ENCODE peak calls at places on chromosomes 5 and 9, in ten cellular contexts. J, L, U, F, E, V, G, Q, D and X are unnamed samples.

GRCh38 chr5:169717298-169717697 is 80.2 kb downstream of the DOCK2 start:
- DNase-seq in J (no peak), L (peak; percentile 9), U (no peak), F (no peak), E (no peak), V (peak; percentile 67), G (no peak), Q (no peak), D (no peak), X (peak; percentile 73)

GRCh38 chr5:171162602-171163001 is 146.4 kb upstream of the TLX3 start:
- DNase-seq in J (peak; percentile 26), L (peak; percentile 3), U (no peak), F (no peak), E (no peak), V (peak; percentile 50), G (no peak), Q (peak; percentile 14), D (no peak), X (no peak)

GRCh38 chr9:128025756-128026155 is 41.4 kb downstream of the NAIF1 start:
- DNase-seq in J (no peak), L (no peak), U (no peak), F (no peak), E (no peak), V (no peak), G (no peak), Q (no peak), D (no peak), X (no peak)

GRCh38 chr9:109035684-109036423 is 22.6 kb upstream of the CTNNAL1 start:
- DNase-seq in J (no peak), L (peak; percentile 69), U (no peak), F (no peak), E (no peak), V (peak; percentile 90), G (peak; percentile 68), Q (no peak), D (no peak), X (peak; percentile 83)

GRCh38 chr9:92328225-92328624 is 2.5 kb downstream of the CENPP start:
- DNase-seq in J (peak; percentile 30), L (peak; percentile 17), U (no peak), F (no peak), E (no peak), V (peak; percentile 48), G (no peak), Q (no peak), D (peak; percentile 20), X (no peak)

GRCh38 chr5:69188811-69189161 is 597 bp upstream of the CENPH start:
- DNase-seq in J (no peak), L (no peak), U (no peak), F (no peak), E (no peak), V (no peak), G (no peak), Q (no peak), D (peak; percentile 10), X (no peak)

GRCh38 chr9:70574222-70574837 is 159.9 kb upstream of the KLF9 start:
- DNase-seq in J (no peak), L (no peak), U (peak; percentile 85), F (peak; percentile 52), E (no peak), V (peak; percentile 39), G (peak; percentile 82), Q (no peak), D (no peak), X (no peak)

GRCh38 chr9:126702501-126703329 is 89.0 kb downstream of the LMX1B start:
- DNase-seq in J (no peak), L (no peak), U (peak; percentile 78), F (no peak), E (no peak), V (no peak), G (no peak), Q (peak; percentile 30), D (peak; percentile 66), X (no peak)

GRCh38 chr5:34524123-34524522 is 132.0 kb upstream of the RAI14 start:
- DNase-seq in J (peak; percentile 18), L (peak; percentile 40), U (no peak), F (no peak), E (no peak), V (peak; percentile 84), G (no peak), Q (no peak), D (no peak), X (peak; percentile 92)

GRCh38 chr5:14268738-14269137 is 125.6 kb downstream of the TRIO start:
- DNase-seq in J (no peak), L (no peak), U (no peak), F (no peak), E (no peak), V (no peak), G (no peak), Q (no peak), D (no peak), X (no peak)

GRCh38 chr9:120532475-120532874 is 47.5 kb downstream of the CDK5RAP2 start:
- DNase-seq in J (no peak), L (peak; percentile 88), U (no peak), F (peak; percentile 52), E (no peak), V (peak; percentile 55), G (no peak), Q (no peak), D (no peak), X (peak; percentile 50)

GRCh38 chr5:92504346-92504745 is 1076.7 kb downstream of the NR2F1-AS1 start:
- DNase-seq in J (peak; percentile 3), L (no peak), U (no peak), F (no peak), E (no peak), V (no peak), G (no peak), Q (no peak), D (no peak), X (no peak)

GRCh38 chr5:96220610-96221390 is 212.2 kb downstream of the PCSK1 start:
- DNase-seq in J (peak; percentile 64), L (no peak), U (no peak), F (no peak), E (no peak), V (peak; percentile 78), G (no peak), Q (no peak), D (no peak), X (no peak)

GRCh38 chr5:42756630-42757601 is at the start of gene CCDC152:
- DNase-seq in J (peak; percentile 56), L (no peak), U (peak; percentile 78), F (peak; percentile 37), E (peak; percentile 6), V (peak; percentile 44), G (no peak), Q (no peak), D (peak; percentile 13), X (no peak)

GRCh38 chr5:40762716-40763115 is 7.0 kb upstream of the TTC33 start:
- DNase-seq in J (no peak), L (no peak), U (no peak), F (no peak), E (no peak), V (no peak), G (no peak), Q (no peak), D (no peak), X (no peak)

GRCh38 chr9:93681316-93682154 is 105.2 kb downstream of the PHF2 start:
- DNase-seq in J (no peak), L (no peak), U (peak; percentile 75), F (no peak), E (no peak), V (no peak), G (peak; percentile 49), Q (no peak), D (no peak), X (no peak)

GRCh38 chr9:111074395-111074794 is 36.1 kb upstream of the LPAR1 start:
- DNase-seq in J (peak; percentile 30), L (no peak), U (no peak), F (no peak), E (no peak), V (no peak), G (no peak), Q (no peak), D (no peak), X (no peak)

GRCh38 chr5:64201986-64202385 is 36.3 kb downstream of the RNF180 start:
- DNase-seq in J (no peak), L (no peak), U (no peak), F (no peak), E (no peak), V (no peak), G (no peak), Q (no peak), D (no peak), X (no peak)

GRCh38 chr5:144017631-144018030 is 152.8 kb downstream of the YIPF5 start:
- DNase-seq in J (no peak), L (no peak), U (no peak), F (no peak), E (no peak), V (no peak), G (no peak), Q (no peak), D (no peak), X (no peak)

GRCh38 chr5:31023105-31023504 is 170.4 kb upstream of the CDH6 start:
- DNase-seq in J (no peak), L (no peak), U (no peak), F (no peak), E (no peak), V (no peak), G (no peak), Q (no peak), D (no peak), X (no peak)

GRCh38 chr5:158699336-158699735 is 400.4 kb downstream of the EBF1 start:
- DNase-seq in J (no peak), L (no peak), U (no peak), F (no peak), E (no peak), V (no peak), G (no peak), Q (no peak), D (no peak), X (no peak)

GRCh38 chr9:83304686-83305085 is 233.5 kb downstream of the FRMD3 start:
- DNase-seq in J (no peak), L (no peak), U (peak; percentile 93), F (peak; percentile 91), E (no peak), V (peak; percentile 31), G (peak; percentile 84), Q (no peak), D (no peak), X (no peak)

GRCh38 chr9:87594218-87594617 is 96.6 kb downstream of the DAPK1 start:
- DNase-seq in J (no peak), L (peak; percentile 22), U (no peak), F (no peak), E (no peak), V (peak; percentile 77), G (no peak), Q (no peak), D (no peak), X (no peak)

GRCh38 chr5:40381676-40382363 is 297.9 kb upstream of the PTGER4 start:
- DNase-seq in J (no peak), L (no peak), U (no peak), F (no peak), E (no peak), V (peak; percentile 76), G (no peak), Q (no peak), D (no peak), X (no peak)